ENCODE peak calls at places on chromosomes 3 and 15, in six cellular contexts. O is NCI-H2081, P is NCI-H2171, A is kidney glomerular epithelial cell, M is neuronal stem cell, I is amniotic epithelial cell. J is an unnamed sample.

GRCh38 chr15:45868109-45868691 is 233.4 kb downstream of the SQOR start:
- DNase-seq in M (no peak), O (no peak), P (no peak), I (no peak), A (no peak), J (no peak)

GRCh38 chr3:124770341-124771082 is 40.3 kb downstream of the UMPS start:
- DNase-seq in A (no peak), O (peak), P (no peak), M (no peak), I (peak), J (no peak)

GRCh38 chr3:156675744-156676466 is 1.5 kb downstream of the TIPARP start:
- DNase-seq in M (no peak), A (peak), I (peak), O (peak), P (peak), J (peak)

GRCh38 chr3:49940667-49941249 is 808 bp downstream of the RBM6 start:
- DNase-seq in P (no peak), M (no peak), A (no peak), O (no peak), I (no peak), J (peak)

GRCh38 chr15:71957026-71957425 is 146.7 kb downstream of the NR2E3 start:
- DNase-seq in P (no peak), I (no peak), A (no peak), M (no peak), O (no peak), J (no peak)

GRCh38 chr15:71329041-71329440 is 213.8 kb downstream of the THSD4 start:
- DNase-seq in M (no peak), I (peak), P (no peak), O (no peak), A (no peak), J (no peak)

GRCh38 chr3:37810788-37811187 is 50.9 kb upstream of the CTDSPL start:
- DNase-seq in P (no peak), A (no peak), I (no peak), O (no peak), M (no peak), J (no peak)

GRCh38 chr15:100338247-100338646 is 3.5 kb downstream of the ADAMTS17 start:
- DNase-seq in P (no peak), I (no peak), M (no peak), O (no peak), A (no peak), J (no peak)

GRCh38 chr3:11624704-11625375 is 18.9 kb downstream of the VGLL4 start:
- DNase-seq in M (no peak), I (no peak), A (no peak), P (no peak), O (no peak), J (no peak)

GRCh38 chr3:49717539-49718418 is 1.7 kb downstream of the AMIGO3 start:
- DNase-seq in M (no peak), I (no peak), P (no peak), A (no peak), O (no peak), J (no peak)

GRCh38 chr3:71881041-71881440 is 96.1 kb upstream of the PROK2 start:
- DNase-seq in M (no peak), I (no peak), A (no peak), P (no peak), O (no peak), J (no peak)

GRCh38 chr15:48888209-48888608 is 10.3 kb downstream of the EID1 start:
- DNase-seq in P (no peak), I (no peak), M (no peak), A (no peak), O (no peak), J (no peak)

GRCh38 chr3:113287111-113287817 is 75.9 kb downstream of the BOC start:
- DNase-seq in A (peak), I (peak), M (no peak), O (no peak), P (no peak), J (peak)

GRCh38 chr15:24269166-24269571 is 406.4 kb upstream of the NPAP1 start:
- DNase-seq in M (no peak), I (no peak), A (no peak), O (no peak), P (no peak), J (no peak)

GRCh38 chr3:105448338-105448982 is 81.8 kb downstream of the ALCAM start:
- DNase-seq in O (no peak), P (no peak), M (peak), A (no peak), I (peak), J (no peak)

GRCh38 chr3:32493437-32494414 is 8.9 kb downstream of the CMTM6 start:
- DNase-seq in O (no peak), A (peak), I (peak), P (no peak), M (no peak), J (peak)

GRCh38 chr3:45841380-45841700 is 579 bp downstream of the LZTFL1 start:
- DNase-seq in I (no peak), M (peak), O (no peak), A (no peak), P (no peak), J (peak)

GRCh38 chr15:97786741-97787140 is 173.8 kb upstream of the ARRDC4 start:
- DNase-seq in M (no peak), O (no peak), I (no peak), A (no peak), P (no peak), J (no peak)

GRCh38 chr3:63323766-63324165 is 45.7 kb downstream of the SYNPR start:
- DNase-seq in P (no peak), A (no peak), O (no peak), I (no peak), M (no peak), J (no peak)

GRCh38 chr3:109899930-109900329 is 562.6 kb upstream of the DPPA4 start:
- DNase-seq in O (peak), I (no peak), M (peak), P (no peak), A (no peak), J (no peak)

GRCh38 chr3:4885322-4885721 is 93.9 kb upstream of the BHLHE40 start:
- DNase-seq in I (peak), M (no peak), A (peak), P (no peak), O (no peak), J (no peak)

GRCh38 chr3:11300970-11301369 is 28.8 kb downstream of the ATG7 start:
- DNase-seq in A (no peak), M (no peak), O (no peak), I (peak), P (no peak), J (no peak)

J was measured in ACHN.